ENCODE peak calls at places on chromosomes 2 and 18, in four cellular contexts. I is left ventricle myocardium inferior, W is body of pancreas, U is astrocyte. M is an unnamed sample. For H3K4me1, the result is how much of the 10 kb centered on the place peaks cover.

GRCh38 chr2:121634354-121635307 is 14.6 kb downstream of the CLASP1 start:
- DNase-seq in I (no peak), W (no peak), U (peak), M (no peak)

GRCh38 chr18:76992226-76993084 is 140.1 kb downstream of the MBP start:
- DNase-seq in W (no peak), U (no peak), I (no peak), M (no peak)

GRCh38 chr2:241437148-241437547 is 71.2 kb downstream of the STK25 start:
- DNase-seq in U (no peak), W (no peak), I (no peak), M (no peak)

GRCh38 chr2:127663566-127664064 is 11.7 kb downstream of the LIMS2 start:
- DNase-seq in U (no peak), I (no peak), W (no peak), M (peak)

GRCh38 chr2:227545990-227546389 is 52.7 kb upstream of the SCYGR2 start:
- DNase-seq in I (no peak), U (no peak), W (no peak), M (no peak)

GRCh38 chr2:3143602-3144001 is 234.0 kb downstream of the EIPR1 start:
- DNase-seq in W (no peak), I (no peak), U (no peak), M (no peak)

GRCh38 chr2:235852528-235852920 is 315.7 kb downstream of the GBX2 start:
- DNase-seq in U (no peak), W (no peak), I (no peak), M (no peak)

GRCh38 chr2:158949300-158949699 is 19.1 kb upstream of the TANC1 start:
- DNase-seq in U (no peak), I (no peak), W (no peak), M (no peak)

GRCh38 chr2:10504994-10505820 is 57.1 kb upstream of the ODC1 start:
- DNase-seq in U (no peak), W (no peak), I (no peak), M (no peak)

DNA sequence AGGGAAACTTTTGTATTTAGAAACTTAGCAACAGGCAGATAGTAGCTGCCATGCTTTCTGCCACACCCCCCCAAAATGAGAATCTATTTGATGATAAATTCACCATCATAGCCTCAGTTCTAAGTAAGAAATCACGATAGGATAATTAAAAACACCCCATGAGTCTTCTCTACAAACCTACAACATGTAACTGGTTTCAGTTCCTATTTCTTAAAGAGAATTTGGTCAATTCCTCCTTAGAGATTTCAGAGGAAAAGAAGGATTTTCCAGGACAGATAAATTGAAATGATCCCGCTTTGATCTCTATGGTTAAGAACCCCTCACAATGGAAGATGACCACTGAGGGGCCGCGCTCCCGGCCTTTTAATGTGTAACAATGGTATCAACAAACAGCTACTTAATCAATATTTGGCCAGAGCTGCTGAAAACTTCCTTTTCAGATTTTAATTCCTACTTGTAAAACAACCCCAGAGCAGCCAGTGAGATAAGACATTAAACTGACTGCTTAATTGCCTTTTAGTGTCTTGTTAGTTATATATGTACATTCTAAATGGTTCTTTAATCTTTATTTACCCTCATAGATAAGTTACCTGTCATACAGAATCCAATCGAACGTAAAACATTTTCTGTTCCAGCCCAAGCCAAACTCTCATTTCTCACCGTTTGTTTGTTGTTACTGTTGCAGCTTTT is 10.1 kb downstream of the PAX3 start:
- DNase-seq in U (no peak), I (no peak), W (no peak), M (no peak)
- H3K4me3 ChIP-seq in U (peak), I (no peak), W (no peak), M (no peak)

GRCh38 chr2:150907466-150907865 is 354.2 kb downstream of the RBM43 start:
- DNase-seq in I (no peak), W (no peak), U (no peak), M (no peak)
- H3K4me1 ChIP-seq in I (under half), W (under half), U (under half), M (under half)

GRCh38 chr2:234423884-234424283 is 73.0 kb downstream of the ARL4C start:
- DNase-seq in W (no peak), U (no peak), I (no peak), M (no peak)

GRCh38 chr2:234427081-234428058 is 69.5 kb downstream of the ARL4C start:
- DNase-seq in W (peak), I (no peak), U (peak), M (no peak)

GRCh38 chr2:234429265-234429664 is 67.6 kb downstream of the ARL4C start:
- DNase-seq in W (no peak), I (no peak), U (no peak), M (no peak)

GRCh38 chr2:234425923-234426603 is 70.8 kb downstream of the ARL4C start:
- DNase-seq in U (no peak), I (no peak), W (peak), M (peak)

DNA sequence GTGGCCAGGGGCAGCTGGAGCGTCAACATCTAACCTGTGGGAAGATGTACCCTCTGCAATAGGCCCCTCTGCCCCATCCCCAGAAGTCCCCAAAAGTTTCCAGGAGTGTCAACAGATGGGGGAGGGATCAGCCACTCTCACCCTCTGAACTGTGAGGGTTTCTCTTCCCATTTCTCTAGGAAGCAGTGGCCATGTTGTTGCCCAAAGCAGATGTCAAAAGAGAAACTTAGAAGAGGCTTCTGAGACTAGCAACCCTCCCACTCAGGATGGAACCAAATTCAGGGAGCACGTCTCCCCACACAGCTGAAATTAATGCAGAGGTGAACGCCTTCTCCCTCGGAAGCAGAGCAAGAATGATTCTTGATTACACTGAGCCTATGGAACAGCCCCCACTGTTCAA is 70.3 kb downstream of the ARL4C start:
- DNase-seq in U (no peak), W (no peak), I (no peak), M (no peak)
- H3K4me3 ChIP-seq in U (no peak), W (no peak), I (no peak), M (no peak)

DNA sequence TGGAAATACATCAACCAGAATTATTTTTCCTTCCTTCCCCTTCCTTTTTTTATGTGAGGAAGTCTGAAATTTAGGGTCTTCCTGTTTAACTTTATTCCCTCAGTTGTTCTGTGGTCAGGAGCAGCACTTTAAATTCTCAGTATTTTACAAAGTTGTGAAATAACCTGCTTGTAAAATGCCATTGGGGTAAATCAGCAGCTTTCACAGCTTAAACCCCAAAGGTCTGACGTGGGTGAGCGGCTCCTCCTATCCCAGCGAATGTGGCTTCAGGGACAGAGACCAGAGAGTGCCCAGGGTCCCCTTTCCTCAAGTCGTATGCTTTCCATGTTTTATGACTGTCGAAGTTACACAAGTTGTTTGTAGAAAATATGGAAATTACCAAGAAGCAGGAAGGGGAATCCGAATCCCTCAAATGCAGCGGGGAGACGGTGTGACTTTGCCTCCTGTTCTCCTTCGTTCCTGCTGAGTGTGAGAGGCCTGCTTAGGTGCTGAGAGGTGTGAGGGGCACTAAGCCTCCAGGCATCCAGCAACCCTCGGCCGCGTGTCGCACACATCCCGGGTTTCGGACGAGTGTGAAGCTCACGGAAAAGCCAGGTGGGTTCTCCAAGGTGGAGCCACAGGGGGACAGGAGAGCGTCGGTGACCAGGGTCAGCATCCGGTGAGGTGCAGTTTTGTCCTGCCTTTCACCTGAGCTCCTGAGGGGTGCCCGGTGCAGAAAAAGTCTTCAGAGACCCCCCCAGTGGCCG is 10.8 kb upstream of the KCNG2 start:
- DNase-seq in W (no peak), I (no peak), U (no peak), M (no peak)
- H3K4me1 ChIP-seq in W (under half), I (under half), U (under half), M (under half)

GRCh38 chr18:62869327-62869726 is 154.0 kb downstream of the PHLPP1 start:
- DNase-seq in W (no peak), I (no peak), U (no peak), M (no peak)
- H3K4me3 ChIP-seq in W (no peak), I (no peak), U (no peak), M (no peak)

DNA sequence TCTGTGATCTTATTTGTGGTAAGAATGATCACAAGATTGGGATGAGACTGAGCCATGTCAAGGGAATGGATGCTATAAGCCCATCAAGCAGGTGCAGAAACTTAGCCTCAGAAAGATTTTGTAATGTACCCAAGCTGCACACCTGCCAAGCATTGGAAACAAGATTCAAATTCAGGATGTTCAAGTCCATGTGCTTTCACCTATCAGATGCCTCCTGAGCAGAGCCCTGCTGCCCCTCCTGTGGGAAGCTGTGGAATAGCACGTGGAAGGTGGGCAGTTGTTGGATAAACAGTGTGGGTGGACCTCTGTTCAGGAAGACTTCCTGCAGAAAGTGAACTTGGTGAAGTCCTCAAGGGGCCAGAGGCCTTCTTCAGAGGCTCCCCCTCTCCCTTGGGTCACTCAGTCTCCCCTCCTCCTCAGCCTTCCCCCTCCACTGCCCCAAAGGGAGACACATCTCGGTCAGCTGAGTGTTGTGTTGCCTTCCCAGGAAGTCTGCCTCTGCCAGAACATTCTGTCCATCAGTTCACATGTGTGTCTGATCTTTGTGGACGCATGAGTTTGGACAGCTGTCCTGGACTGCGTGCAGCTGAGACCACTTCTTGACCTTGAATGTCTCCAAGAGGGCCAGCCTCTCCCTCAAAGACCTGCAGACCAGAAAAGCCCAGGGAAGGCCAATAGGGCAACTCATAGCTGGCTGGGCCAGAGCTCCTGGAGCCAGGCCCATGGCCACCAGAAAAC is 186.1 kb downstream of the INHBB start:
- DNase-seq in I (no peak), U (no peak), W (peak), M (no peak)
- H3K4me1 ChIP-seq in I (under half), U (under half), W (under half), M (under half)

DNA sequence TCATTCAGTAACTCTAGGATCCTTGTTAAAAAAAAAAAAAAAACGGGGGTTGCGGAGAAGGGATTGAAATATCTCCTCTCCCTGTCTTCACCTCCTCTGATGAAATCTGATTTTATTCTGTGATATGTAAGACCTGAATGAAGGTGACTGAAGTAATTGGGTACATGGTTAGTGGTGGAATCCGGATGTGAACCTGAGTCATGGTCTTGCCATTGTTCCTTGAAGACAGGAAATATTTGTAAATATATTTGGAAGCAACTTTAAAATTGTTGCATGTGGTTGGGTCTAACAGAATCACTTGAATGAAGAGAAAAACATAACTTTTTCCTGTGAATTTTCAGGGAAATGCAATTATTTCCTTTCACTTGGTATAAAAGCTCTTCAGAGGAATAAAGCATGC is 3.0 kb upstream of the IL1A start:
- DNase-seq in I (no peak), U (no peak), W (no peak), M (no peak)
- H3K4me3 ChIP-seq in I (no peak), U (no peak), W (no peak), M (no peak)

GRCh38 chr2:20586379-20586715 is 64.6 kb downstream of the HS1BP3 start:
- DNase-seq in U (no peak), I (no peak), W (no peak), M (no peak)
- H3K4me1 ChIP-seq in U (under half), I (half or more), W (under half), M (under half)

GRCh38 chr2:61272421-61273070 is 110.6 kb downstream of the C2orf74 start:
- DNase-seq in U (no peak), I (no peak), W (no peak), M (no peak)
- H3K4me3 ChIP-seq in U (no peak), I (no peak), W (no peak), M (no peak)

GRCh38 chr2:205546417-205546816 is 135.9 kb upstream of the NRP2 start:
- DNase-seq in W (no peak), U (no peak), I (no peak), M (no peak)

GRCh38 chr2:205540066-205540465 is 142.2 kb upstream of the NRP2 start:
- DNase-seq in U (no peak), I (no peak), W (no peak), M (no peak)

GRCh38 chr2:205545971-205546370 is 136.3 kb upstream of the NRP2 start:
- DNase-seq in W (no peak), I (no peak), U (no peak), M (no peak)

GRCh38 chr2:205543937-205544702 is 138.2 kb upstream of the NRP2 start:
- DNase-seq in I (no peak), U (no peak), W (no peak), M (no peak)

DNA sequence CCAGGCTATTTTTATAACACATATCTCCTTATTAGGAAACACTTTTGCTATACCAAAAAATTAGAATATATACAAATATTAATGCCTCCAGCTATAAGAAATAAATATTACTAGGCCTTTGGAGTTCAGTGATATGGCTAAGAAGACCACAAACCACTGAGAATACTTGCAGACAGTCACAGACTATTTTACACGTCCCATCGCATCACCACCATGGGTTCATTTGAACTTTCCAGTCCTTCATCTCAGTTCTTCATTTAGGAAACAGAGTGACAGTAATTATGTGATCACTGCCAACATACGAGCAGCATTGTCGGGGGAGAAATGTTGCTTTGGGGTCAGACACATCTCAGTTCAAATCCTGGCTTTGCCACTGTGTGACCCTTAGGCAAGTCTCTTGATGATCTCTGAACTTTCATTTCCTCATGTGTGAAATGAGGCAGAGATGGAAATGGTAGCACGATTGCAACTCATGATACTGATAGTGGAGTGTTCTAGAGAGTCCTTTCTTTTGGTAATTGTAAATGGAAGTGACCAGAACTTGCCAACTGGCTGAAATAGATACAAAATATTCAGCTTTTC is 138.9 kb upstream of the NRP2 start:
- DNase-seq in I (no peak), U (no peak), W (no peak), M (no peak)
- H3K4me1 ChIP-seq in I (under half), U (under half), W (under half), M (under half)